ENCODE peak calls at places on chromosome 22, in six cellular contexts. N is adipocyte, V is GM23248, U is mucosa of descending colon, A is prostate gland, S is ovary. T is an unnamed sample. For H3K4me1, the result is how much of the 10 kb centered on the place peaks cover.

GRCh38 chr22:24499706-24500105 is 4.6 kb downstream of the UPB1 start:
- DNase-seq in N (no peak), S (no peak), U (no peak), V (no peak), A (no peak), T (no peak)

GRCh38 chr22:48490513-48491411 is 1336.9 kb downstream of the BRD1 start:
- DNase-seq in N (no peak), V (peak), U (no peak), A (no peak), S (no peak), T (no peak)

GRCh38 chr22:19772422-19772672 is 11.8 kb downstream of the TBX1 start:
- DNase-seq in N (no peak), U (no peak), S (no peak), A (no peak), V (no peak), T (no peak)

GRCh38 chr22:37843746-37844089 is 416 bp downstream of the ANKRD54 start:
- DNase-seq in V (peak), A (peak), N (peak), S (peak), U (peak), T (peak)

GRCh38 chr22:27994481-27995331 is 75.7 kb upstream of the PITPNB start:
- DNase-seq in V (no peak), S (no peak), N (no peak), A (no peak), U (no peak), T (no peak)

GRCh38 chr22:42881982-42882656 is 25.0 kb upstream of the ARFGAP3 start:
- DNase-seq in V (no peak), A (no peak), N (no peak), S (no peak), U (no peak), T (peak)

GRCh38 chr22:37369536-37369935 is 57.7 kb downstream of the ELFN2 start:
- DNase-seq in V (no peak), A (no peak), U (no peak), S (no peak), N (no peak), T (no peak)

GRCh38 chr22:24894998-24895397 is 51.5 kb downstream of the LHFPL7 start:
- DNase-seq in U (peak), A (peak), N (peak), S (peak), V (peak), T (peak)

DNA sequence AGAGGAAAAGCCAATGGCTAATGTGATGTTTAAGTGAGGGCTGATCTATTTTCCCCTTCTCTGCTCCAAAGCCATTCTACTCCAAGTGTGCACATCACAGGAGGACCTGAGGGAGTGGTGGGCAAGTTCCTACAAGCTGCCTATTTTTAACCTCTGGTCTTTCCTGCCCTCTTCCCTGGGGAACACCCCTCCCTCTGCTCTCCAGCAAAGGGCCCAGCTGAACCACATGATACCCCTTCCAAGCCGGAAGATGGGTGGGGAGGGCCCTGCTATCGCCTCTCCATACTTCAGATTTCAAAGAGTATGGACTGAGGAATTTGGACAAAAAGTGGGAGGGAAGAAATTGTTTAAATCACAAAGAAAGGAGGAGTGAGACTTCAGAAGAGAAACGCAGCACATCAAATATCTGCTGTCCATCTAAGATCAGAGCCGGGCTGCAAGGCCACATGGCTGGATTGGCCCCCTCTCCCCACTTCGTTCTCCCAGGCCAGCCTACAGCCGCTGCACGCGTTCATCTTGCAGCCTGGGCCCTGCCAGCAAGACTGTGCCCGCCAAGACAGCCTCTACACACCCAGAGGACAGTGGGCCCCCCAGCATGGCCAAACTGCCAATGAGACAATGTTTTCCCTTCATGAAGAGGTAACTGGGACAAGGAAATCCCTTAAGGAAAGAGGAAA is 77.5 kb downstream of the MICAL3 start:
- DNase-seq in A (no peak), V (no peak), U (no peak), S (no peak), N (no peak), T (no peak)
- H3K4me1 ChIP-seq in A (under half), V (under half), U (under half), S (under half), N (under half), T (half or more)

GRCh38 chr22:50310209-50310722 is 2.8 kb upstream of the PLXNB2 start:
- DNase-seq in N (no peak), A (no peak), U (peak), V (no peak), S (no peak), T (no peak)

GRCh38 chr22:50311606-50312351 is 4.3 kb upstream of the PLXNB2 start:
- DNase-seq in U (peak), A (no peak), V (no peak), S (no peak), N (no peak), T (no peak)

GRCh38 chr22:50309601-50309991 is 2.1 kb upstream of the PLXNB2 start:
- DNase-seq in U (no peak), A (no peak), S (no peak), V (no peak), N (no peak), T (no peak)

GRCh38 chr22:50312371-50312770 is 4.9 kb upstream of the PLXNB2 start:
- DNase-seq in S (no peak), V (no peak), N (no peak), A (no peak), U (peak), T (no peak)

GRCh38 chr22:50310949-50311444 is 3.6 kb upstream of the PLXNB2 start:
- DNase-seq in N (no peak), S (no peak), U (no peak), A (no peak), V (no peak), T (no peak)
- H3K4me1 ChIP-seq in N (under half), S (under half), U (under half), A (under half), V (under half), T (under half)

DNA sequence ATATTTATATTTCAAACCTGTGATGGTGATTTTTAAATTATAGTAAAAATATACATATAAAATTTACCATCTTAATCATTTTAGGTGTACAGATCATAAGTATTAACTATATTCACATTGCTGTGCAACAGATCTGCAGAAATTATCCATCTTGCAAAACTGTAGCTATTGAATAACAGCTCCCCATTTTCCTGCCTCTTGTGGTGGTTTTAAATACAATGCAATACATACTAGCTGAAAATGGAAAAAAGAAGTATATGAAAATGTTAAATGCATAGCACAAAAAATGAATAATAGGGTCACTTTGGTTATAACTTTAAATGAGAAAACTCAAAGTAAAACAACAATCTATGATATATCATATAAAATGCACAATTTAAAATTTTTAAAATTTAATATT is 130.9 kb upstream of the VPREB1 start:
- DNase-seq in V (no peak), N (no peak), A (no peak), U (no peak), S (no peak), T (no peak)
- H3K4me1 ChIP-seq in V (under half), N (under half), A (under half), U (under half), S (under half), T (under half)

DNA sequence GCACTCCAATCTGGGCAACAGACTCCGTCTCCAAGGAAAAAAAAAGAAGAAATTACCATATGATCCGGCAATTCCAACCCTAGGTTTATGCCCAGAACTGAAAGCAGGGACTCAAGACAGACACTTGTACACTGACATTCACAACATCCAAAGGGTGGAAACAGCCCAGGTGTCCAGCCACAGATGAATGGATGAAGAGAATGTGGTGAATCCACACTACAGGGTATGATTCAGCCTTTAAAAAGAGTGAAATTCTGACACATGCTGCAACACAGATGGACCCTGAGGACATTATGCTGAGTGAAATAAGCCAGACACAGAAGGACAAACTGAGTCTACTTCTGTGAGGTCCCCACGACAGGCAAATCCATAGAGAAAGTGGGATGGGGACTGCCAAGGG is 43.9 kb downstream of the SGSM3 start:
- DNase-seq in A (no peak), N (no peak), S (no peak), V (peak), U (no peak), T (peak)
- H3K4me1 ChIP-seq in A (under half), N (under half), S (under half), V (under half), U (under half), T (under half)

GRCh38 chr22:45312415-45312814 is 2.7 kb downstream of the FAM118A start:
- DNase-seq in N (no peak), A (no peak), S (no peak), V (no peak), U (no peak), T (no peak)
- H3K4me1 ChIP-seq in N (under half), A (under half), S (under half), V (under half), U (under half), T (under half)

DNA sequence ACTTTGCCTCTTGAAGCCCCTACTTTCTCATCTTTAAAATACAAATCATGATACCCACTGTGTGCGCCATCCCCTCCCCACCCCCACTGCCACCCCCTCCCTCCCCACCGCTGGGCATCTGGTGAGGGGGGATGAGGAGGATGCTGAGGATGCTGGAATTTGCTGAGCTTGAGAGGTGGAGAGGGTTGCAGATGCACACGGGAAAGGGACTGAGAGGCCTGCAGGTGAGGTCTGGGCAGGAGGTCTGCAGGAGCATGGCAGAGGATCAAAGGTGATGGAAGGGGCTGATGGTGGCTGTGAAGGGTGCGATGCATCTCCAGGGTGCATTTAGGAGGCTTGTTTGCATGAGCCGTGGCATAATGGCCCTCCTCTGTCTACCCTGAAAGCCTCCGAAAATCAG is 7.6 kb upstream of the TBC1D22A start:
- DNase-seq in V (no peak), U (no peak), N (no peak), S (no peak), A (no peak), T (no peak)
- H3K4me1 ChIP-seq in V (under half), U (under half), N (under half), S (under half), A (under half), T (under half)